ENCODE peak calls at places on chromosomes 13 and 19, in four cellular contexts. X is HepG2, E is GM12878, C is K562. F is an unnamed sample.

GRCh38 chr19:31102674-31103073 is 246.6 kb downstream of the TSHZ3 start:
- DNase-seq in E (no peak), C (no peak), X (no peak), F (no peak)

GRCh38 chr19:55579766-55580621 is 654 bp downstream of the ZNF579 start:
- DNase-seq in C (peak), X (peak), E (no peak), F (peak)

GRCh38 chr13:33832872-33833271 is 14.9 kb downstream of the RFC3 start:
- DNase-seq in X (no peak), C (no peak), E (no peak), F (no peak)

GRCh38 chr13:67726979-67727378 is 496.8 kb upstream of the PCDH9 start:
- DNase-seq in X (peak), C (no peak), E (no peak), F (peak)

GRCh38 chr19:11737964-11738745 is 591 bp downstream of the ZNF823 start:
- DNase-seq in E (no peak), C (peak), X (peak), F (peak)

GRCh38 chr19:13839193-13839937 is 37.6 kb upstream of the NANOS3 start:
- DNase-seq in X (no peak), C (peak), E (peak), F (peak)

GRCh38 chr13:24680258-24680920 is at the start of gene ATP12A:
- DNase-seq in X (no peak), E (no peak), C (no peak), F (peak)

GRCh38 chr19:10587022-10587838 is at the start of gene AP1M2:
- DNase-seq in X (no peak), E (no peak), C (peak), F (peak)

GRCh38 chr19:4077800-4078683 is 11.3 kb upstream of the ZBTB7A start:
- DNase-seq in X (no peak), E (no peak), C (peak), F (peak)

GRCh38 chr13:87669379-87669978 is 1.7 kb upstream of the SLITRK5 start:
- DNase-seq in X (peak), E (no peak), C (no peak), F (no peak)
- TF ChIP-seq NR2C2 in X (no peak), E (no peak), C (no peak), F (no peak)

DNA sequence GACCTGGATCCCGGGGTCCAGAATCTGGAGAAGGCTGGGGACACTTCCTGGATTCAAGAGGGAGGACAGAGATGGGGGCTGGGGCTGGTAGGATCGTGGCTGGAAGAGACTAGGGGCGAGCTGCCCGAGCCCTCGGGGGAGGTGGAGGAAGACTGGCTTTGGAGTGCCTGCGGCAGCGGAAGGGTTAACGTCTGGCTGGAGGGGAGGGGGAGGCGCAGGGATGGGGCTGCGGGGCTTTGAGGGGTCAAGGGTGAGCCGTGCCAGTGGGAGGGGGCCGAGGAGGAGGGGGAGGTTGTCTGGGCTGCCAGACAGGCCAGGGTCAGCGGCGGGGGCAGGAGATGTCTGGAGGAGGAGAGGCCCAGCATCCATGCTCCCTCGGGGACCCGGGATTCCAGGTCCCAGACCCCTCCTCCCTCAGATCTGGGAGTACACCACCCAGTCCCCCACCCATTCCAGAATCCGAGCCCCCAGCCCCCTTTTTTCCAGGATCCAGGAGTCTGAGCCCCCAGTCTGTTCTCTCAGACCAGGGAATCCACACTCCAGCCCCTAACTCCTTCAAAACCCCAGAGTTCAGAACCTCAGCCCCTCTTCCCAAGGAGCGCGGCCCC is 3.3 kb upstream of the SPACA6 start:
- DNase-seq in X (no peak), E (no peak), C (peak), F (peak)
- TF ChIP-seq CREM in X (no peak), E (no peak), C (no peak), F (no peak)

GRCh38 chr13:113005997-113006396 is 37.0 kb downstream of the MCF2L start:
- DNase-seq in X (no peak), C (no peak), E (no peak), F (no peak)

GRCh38 chr13:113008841-113009240 is 39.8 kb downstream of the MCF2L start:
- DNase-seq in C (no peak), X (no peak), E (no peak), F (no peak)

GRCh38 chr13:113005076-113005865 is 36.3 kb downstream of the MCF2L start:
- DNase-seq in E (no peak), C (no peak), X (no peak), F (no peak)

GRCh38 chr13:113004126-113004525 is 35.1 kb downstream of the MCF2L start:
- DNase-seq in E (no peak), X (no peak), C (no peak), F (no peak)

GRCh38 chr13:113006660-113007059 is 37.6 kb downstream of the MCF2L start:
- DNase-seq in E (no peak), X (no peak), C (no peak), F (no peak)
- TF ChIP-seq TCF7 in E (no peak), X (no peak), C (no peak), F (no peak)

GRCh38 chr13:21675095-21676007 is 4.5 kb downstream of the FGF9 start:
- DNase-seq in X (no peak), E (no peak), C (no peak), F (peak)
- TF ChIP-seq NR2C2 in X (no peak), E (no peak), C (no peak), F (no peak)

GRCh38 chr19:46615966-46616365 is 8.9 kb downstream of the PTGIR start:
- DNase-seq in E (no peak), C (no peak), X (no peak), F (no peak)

GRCh38 chr19:46617566-46618079 is 7.3 kb downstream of the PTGIR start:
- DNase-seq in E (no peak), X (no peak), C (no peak), F (no peak)

GRCh38 chr19:46618670-46619231 is 6.1 kb downstream of the PTGIR start:
- DNase-seq in E (peak), C (no peak), X (no peak), F (no peak)

GRCh38 chr19:46614114-46614701 is 10.7 kb downstream of the PTGIR start:
- DNase-seq in C (peak), X (peak), E (no peak), F (peak)

GRCh38 chr19:46616631-46617322 is 8.1 kb downstream of the PTGIR start:
- DNase-seq in X (peak), C (peak), E (no peak), F (peak)
- TF ChIP-seq CREM in X (no peak), C (no peak), E (peak), F (no peak)

F was measured in WTC11.